ENCODE peak calls at places on chromosome 6, in seven cellular contexts. X is ACHN, J is bronchial epithelial cell, M is GM23338, B is amygdala, H is BE2C, P is AG09319. V is an unnamed sample.

GRCh38 chr6:2038096-2038495 is 207.3 kb downstream of the GMDS start:
- DNase-seq in H (peak), B (no peak), X (no peak), P (no peak), J (no peak), M (no peak), V (no peak)

GRCh38 chr6:157985378-157986155 is 3.9 kb downstream of the SYNJ2 start:
- DNase-seq in M (peak), X (no peak), B (no peak), J (no peak), P (no peak), H (no peak), V (no peak)

GRCh38 chr6:47512872-47513271 is 35.3 kb downstream of the CD2AP start:
- DNase-seq in H (no peak), M (no peak), P (no peak), X (no peak), B (no peak), J (no peak), V (no peak)

GRCh38 chr6:160337301-160337700 is 10.9 kb upstream of the SLC22A3 start:
- DNase-seq in J (peak), B (no peak), P (no peak), M (no peak), H (no peak), X (peak), V (no peak)

GRCh38 chr6:132316970-132317369 is 84.3 kb downstream of the MOXD1 start:
- DNase-seq in M (no peak), P (no peak), H (no peak), B (no peak), X (no peak), J (no peak), V (no peak)

GRCh38 chr6:138622967-138623366 is 123.7 kb upstream of the NHSL1 start:
- DNase-seq in H (no peak), M (no peak), X (no peak), B (no peak), P (no peak), J (peak), V (no peak)

GRCh38 chr6:39887692-39888450 is 46.4 kb downstream of the MOCS1 start:
- DNase-seq in B (peak), M (no peak), J (peak), H (no peak), P (peak), X (peak), V (peak)

GRCh38 chr6:154166140-154166539 is 127.1 kb downstream of the OPRM1 start:
- DNase-seq in P (no peak), B (no peak), J (no peak), M (peak), X (no peak), H (no peak), V (no peak)

GRCh38 chr6:116370717-116371383 is at the start of gene DSE:
- DNase-seq in M (peak), B (peak), X (peak), P (peak), H (peak), J (peak), V (peak)

GRCh38 chr6:103273048-103273447 is 1586.7 kb downstream of the HACE1 start:
- DNase-seq in H (no peak), X (peak), M (peak), P (no peak), B (no peak), J (peak), V (no peak)

GRCh38 chr6:125301435-125302391 is at the start of gene HDDC2:
- DNase-seq in P (no peak), H (peak), B (peak), M (peak), X (peak), J (peak), V (no peak)

GRCh38 chr6:145006914-145007313 is 721.8 kb downstream of the UTRN start:
- DNase-seq in B (no peak), M (peak), J (no peak), P (no peak), X (no peak), H (no peak), V (no peak)

GRCh38 chr6:359261-360035 is 32.1 kb upstream of the IRF4 start:
- DNase-seq in X (no peak), H (no peak), P (no peak), J (no peak), B (no peak), M (no peak), V (no peak)

GRCh38 chr6:165110871-165111270 is 198.5 kb downstream of the C6orf118 start:
- DNase-seq in M (no peak), X (no peak), B (no peak), H (no peak), J (no peak), P (no peak), V (no peak)

GRCh38 chr6:26187981-26188635 is 100.9 kb downstream of the HFE start:
- DNase-seq in H (peak), B (no peak), X (peak), J (peak), M (peak), P (no peak), V (no peak)

GRCh38 chr6:162999575-163000285 is 272.0 kb downstream of the PACRG start:
- DNase-seq in P (no peak), B (no peak), H (no peak), X (no peak), M (no peak), J (no peak), V (no peak)

GRCh38 chr6:31528307-31528777 is 420 bp upstream of the MCCD1 start:
- DNase-seq in P (no peak), M (no peak), B (no peak), H (no peak), J (no peak), X (no peak), V (no peak)

GRCh38 chr6:75752365-75752764 is 3.3 kb downstream of the MYO6 start:
- DNase-seq in M (no peak), X (peak), B (no peak), J (peak), H (no peak), P (no peak), V (no peak)

GRCh38 chr6:81565071-81565470 is 187.4 kb downstream of the TENT5A start:
- DNase-seq in M (no peak), X (peak), J (no peak), B (no peak), P (no peak), H (no peak), V (no peak)

GRCh38 chr6:26064619-26065257 is 22.5 kb upstream of the HFE start:
- DNase-seq in P (no peak), J (peak), M (peak), B (no peak), H (peak), X (peak), V (no peak)

GRCh38 chr6:29483186-29483585 is 4.6 kb downstream of the MAS1L start:
- DNase-seq in X (no peak), J (no peak), H (no peak), M (no peak), P (no peak), B (no peak), V (no peak)

GRCh38 chr6:111995409-111995808 is 58.5 kb upstream of the CCN6 start:
- DNase-seq in P (no peak), M (no peak), J (peak), B (no peak), X (no peak), H (no peak), V (no peak)

GRCh38 chr6:47109281-47109680 is 67.1 kb upstream of the ADGRF1 start:
- DNase-seq in J (no peak), M (no peak), H (no peak), B (no peak), P (no peak), X (no peak), V (no peak)

GRCh38 chr6:146543211-146543939 is at the start of gene RAB32:
- DNase-seq in J (peak), X (peak), M (peak), H (peak), B (peak), P (peak), V (peak)

GRCh38 chr6:163490826-163491577 is 76.5 kb downstream of the QKI start:
- DNase-seq in M (peak), J (peak), H (no peak), P (no peak), B (no peak), X (no peak), V (no peak)

GRCh38 chr6:43096451-43097097 is 20.5 kb downstream of the PTK7 start:
- DNase-seq in M (peak), P (peak), X (peak), B (no peak), H (no peak), J (peak), V (no peak)

GRCh38 chr6:21859193-21859735 is 265.7 kb downstream of the SOX4 start:
- DNase-seq in M (no peak), X (no peak), B (no peak), J (no peak), P (no peak), H (no peak), V (no peak)

GRCh38 chr6:102115911-102116310 is 722.4 kb downstream of the GRIK2 start:
- DNase-seq in P (no peak), M (no peak), J (peak), X (no peak), B (no peak), H (no peak), V (no peak)

GRCh38 chr6:74091133-74091793 is 395.3 kb downstream of the CD109 start:
- DNase-seq in H (no peak), M (peak), B (no peak), J (peak), X (peak), P (no peak), V (no peak)

GRCh38 chr6:33147807-33148666 is 44.2 kb downstream of the COL11A2 start:
- DNase-seq in X (peak), M (peak), H (no peak), B (no peak), J (peak), P (peak), V (no peak)

GRCh38 chr6:27414996-27415395 is 26.4 kb downstream of the ZNF391 start:
- DNase-seq in J (peak), M (no peak), X (no peak), H (no peak), P (no peak), B (no peak), V (no peak)

GRCh38 chr6:170125447-170126300 is 165.2 kb downstream of the DLL1 start:
- DNase-seq in X (no peak), M (no peak), H (no peak), P (no peak), B (no peak), J (no peak), V (no peak)

GRCh38 chr6:41538556-41539182 is 7.5 kb upstream of the FOXP4 start:
- DNase-seq in H (no peak), J (peak), B (no peak), M (no peak), X (no peak), P (no peak), V (no peak)

GRCh38 chr6:33935439-33936080 is 131.8 kb upstream of the MLN start:
- DNase-seq in P (no peak), X (no peak), J (no peak), B (no peak), M (peak), H (peak), V (no peak)

GRCh38 chr6:160510199-160510598 is 153.9 kb downstream of the LPA start:
- DNase-seq in B (no peak), M (no peak), P (no peak), J (peak), X (no peak), H (no peak), V (no peak)

GRCh38 chr6:157763129-157763893 is 59.7 kb upstream of the SNX9 start:
- DNase-seq in H (no peak), P (no peak), B (no peak), M (peak), X (peak), J (peak), V (no peak)

GRCh38 chr6:36196049-36196879 is at the start of gene BRPF3:
- DNase-seq in X (peak), J (peak), M (peak), B (peak), P (peak), H (peak), V (peak)

GRCh38 chr6:136782021-136782770 is 10.1 kb downstream of the MAP3K5 start:
- DNase-seq in P (no peak), M (no peak), B (no peak), J (peak), X (peak), H (no peak), V (no peak)